ENCODE peak calls at places on chromosome 4, in ten cellular contexts. D, K, J, N, C, E, X, P, Q and M are unnamed samples.

GRCh38 chr4:16967722-16968121 is 69.3 kb upstream of the LDB2 start:
- DNase-seq in P (no peak), N (no peak), E (no peak), Q (peak), J (peak), X (no peak), C (no peak), K (no peak), D (no peak), M (no peak)

GRCh38 chr4:87901426-87901825 is 68.7 kb downstream of the MEPE start:
- DNase-seq in E (no peak), Q (peak), P (no peak), X (no peak), C (no peak), N (no peak), K (no peak), D (no peak), J (no peak), M (no peak)

GRCh38 chr4:818106-818921 is 7.6 kb downstream of the CPLX1 start:
- DNase-seq in J (peak), Q (no peak), X (no peak), N (no peak), P (no peak), C (no peak), D (no peak), K (no peak), E (no peak), M (no peak)

GRCh38 chr4:7844247-7844991 is 95.2 kb downstream of the AFAP1 start:
- DNase-seq in D (peak), Q (peak), C (no peak), P (peak), X (peak), K (peak), N (peak), E (peak), J (peak), M (peak)

GRCh38 chr4:87679449-87680169 is 29.5 kb downstream of the DMP1 start:
- DNase-seq in N (peak), E (peak), X (peak), Q (peak), C (peak), K (peak), P (peak), J (peak), D (no peak), M (no peak)

GRCh38 chr4:5164221-5164912 is 113.1 kb downstream of the STK32B start:
- DNase-seq in P (no peak), K (no peak), C (no peak), N (no peak), D (no peak), Q (no peak), X (no peak), J (no peak), E (no peak), M (no peak)

GRCh38 chr4:63528592-63528991 is 880.7 kb downstream of the TECRL start:
- DNase-seq in D (no peak), C (peak), K (no peak), P (no peak), E (no peak), N (no peak), Q (peak), X (no peak), J (no peak), M (no peak)

GRCh38 chr4:14111730-14112171 is 484.2 kb upstream of the BOD1L1 start:
- DNase-seq in Q (peak), D (no peak), E (no peak), X (no peak), C (no peak), N (peak), P (no peak), J (no peak), K (peak), M (no peak)

GRCh38 chr4:83342476-83342875 is 7.8 kb upstream of the HPSE start:
- DNase-seq in E (no peak), N (no peak), P (no peak), Q (no peak), X (no peak), K (peak), C (no peak), D (no peak), J (no peak), M (no peak)

GRCh38 chr4:109977854-109978501 is 65.3 kb downstream of the EGF start:
- DNase-seq in Q (peak), X (peak), J (no peak), K (peak), C (no peak), D (no peak), N (peak), P (no peak), E (no peak), M (peak)

GRCh38 chr4:173264245-173264959 is 69.8 kb downstream of the HMGB2 start:
- DNase-seq in X (no peak), P (no peak), K (peak), Q (peak), J (no peak), N (peak), E (peak), C (peak), D (no peak), M (no peak)

GRCh38 chr4:83171640-83172039 is 57.1 kb upstream of the PLAC8 start:
- DNase-seq in N (no peak), E (no peak), D (no peak), C (no peak), P (no peak), X (no peak), K (no peak), J (no peak), Q (no peak), M (no peak)

GRCh38 chr4:2243682-2244380 is 1.9 kb upstream of the HAUS3 start:
- DNase-seq in C (peak), K (peak), X (peak), P (peak), J (peak), N (no peak), E (no peak), Q (peak), D (no peak), M (no peak)

GRCh38 chr4:7187691-7188090 is 4.6 kb upstream of the SORCS2 start:
- DNase-seq in X (no peak), J (no peak), E (no peak), Q (no peak), C (no peak), K (no peak), D (no peak), P (no peak), N (no peak), M (no peak)

GRCh38 chr4:119025440-119025839 is 110.2 kb upstream of the MYOZ2 start:
- DNase-seq in E (no peak), P (no peak), N (peak), Q (peak), K (peak), D (no peak), X (no peak), J (no peak), C (no peak), M (no peak)